ENCODE peak calls at places on chromosomes 4 and X, in nine cellular contexts. One of them, this sample, is unnamed.

GRCh38 chr4:68338625-68339024 is 11.3 kb downstream of the YTHDC1 start:
- DNase-seq in A549: no peak
- DNase-seq in transverse colon: no peak
- DNase-seq in ovary: no peak
- DNase-seq in tibial nerve: no peak
- DNase-seq in HepG2: no peak
- DNase-seq in stomach: no peak
- DNase-seq in suprapubic skin: no peak
- DNase-seq in upper lobe of left lung: peak
- DNase-seq in this sample: no peak

GRCh38 chrX:111511477-111511876 is at the start of gene SERTM2:
- DNase-seq in A549: no peak
- DNase-seq in transverse colon: no peak
- DNase-seq in ovary: no peak
- DNase-seq in tibial nerve: no peak
- DNase-seq in HepG2: no peak
- DNase-seq in stomach: no peak
- DNase-seq in suprapubic skin: no peak
- DNase-seq in upper lobe of left lung: no peak
- DNase-seq in this sample: no peak

GRCh38 chrX:68498044-68498507 is 775 bp upstream of the YIPF6 start:
- DNase-seq in A549: peak
- DNase-seq in transverse colon: no peak
- DNase-seq in ovary: no peak
- DNase-seq in tibial nerve: no peak
- DNase-seq in HepG2: peak
- DNase-seq in stomach: no peak
- DNase-seq in suprapubic skin: no peak
- DNase-seq in upper lobe of left lung: no peak
- DNase-seq in this sample: no peak

GRCh38 chr4:1578301-1578781 is 105.8 kb downstream of the FAM53A start:
- DNase-seq in A549: no peak
- DNase-seq in transverse colon: no peak
- DNase-seq in ovary: peak
- DNase-seq in tibial nerve: no peak
- DNase-seq in HepG2: no peak
- DNase-seq in stomach: no peak
- DNase-seq in suprapubic skin: no peak
- DNase-seq in upper lobe of left lung: no peak
- DNase-seq in this sample: no peak

GRCh38 chr4:81042578-81043365 is 12.3 kb downstream of the BMP3 start:
- DNase-seq in A549: no peak
- DNase-seq in transverse colon: no peak
- DNase-seq in ovary: no peak
- DNase-seq in tibial nerve: no peak
- DNase-seq in HepG2: no peak
- DNase-seq in stomach: no peak
- DNase-seq in suprapubic skin: no peak
- DNase-seq in upper lobe of left lung: no peak
- DNase-seq in this sample: no peak

GRCh38 chrX:45762699-45763647 is 562.3 kb upstream of the DIPK2B start:
- DNase-seq in A549: no peak
- DNase-seq in transverse colon: no peak
- DNase-seq in ovary: no peak
- DNase-seq in tibial nerve: no peak
- DNase-seq in HepG2: no peak
- DNase-seq in stomach: no peak
- DNase-seq in suprapubic skin: no peak
- DNase-seq in upper lobe of left lung: no peak
- DNase-seq in this sample: no peak

GRCh38 chr4:44132526-44132925 is 316.1 kb downstream of the KCTD8 start:
- DNase-seq in A549: no peak
- DNase-seq in transverse colon: no peak
- DNase-seq in ovary: no peak
- DNase-seq in tibial nerve: no peak
- DNase-seq in HepG2: no peak
- DNase-seq in stomach: no peak
- DNase-seq in suprapubic skin: no peak
- DNase-seq in upper lobe of left lung: no peak
- DNase-seq in this sample: no peak

GRCh38 chrX:151974336-151975227 is at the start of gene GABRE:
- DNase-seq in A549: no peak
- DNase-seq in transverse colon: peak
- DNase-seq in ovary: peak
- DNase-seq in tibial nerve: peak
- DNase-seq in HepG2: no peak
- DNase-seq in stomach: peak
- DNase-seq in suprapubic skin: no peak
- DNase-seq in upper lobe of left lung: peak
- DNase-seq in this sample: no peak

GRCh38 chrX:71100581-71101505 is 5.2 kb downstream of the FOXO4 start:
- DNase-seq in A549: no peak
- DNase-seq in transverse colon: no peak
- DNase-seq in ovary: no peak
- DNase-seq in tibial nerve: no peak
- DNase-seq in HepG2: no peak
- DNase-seq in stomach: no peak
- DNase-seq in suprapubic skin: no peak
- DNase-seq in upper lobe of left lung: no peak
- DNase-seq in this sample: no peak

GRCh38 chrX:71099736-71100135 is 4.1 kb downstream of the FOXO4 start:
- DNase-seq in A549: no peak
- DNase-seq in transverse colon: no peak
- DNase-seq in ovary: no peak
- DNase-seq in tibial nerve: no peak
- DNase-seq in HepG2: no peak
- DNase-seq in stomach: no peak
- DNase-seq in suprapubic skin: no peak
- DNase-seq in upper lobe of left lung: no peak
- DNase-seq in this sample: no peak

GRCh38 chrX:71103110-71103983 is 3.2 kb downstream of the CXorf65 start:
- DNase-seq in A549: no peak
- DNase-seq in transverse colon: peak
- DNase-seq in ovary: no peak
- DNase-seq in tibial nerve: no peak
- DNase-seq in HepG2: no peak
- DNase-seq in stomach: peak
- DNase-seq in suprapubic skin: no peak
- DNase-seq in upper lobe of left lung: peak
- DNase-seq in this sample: no peak

GRCh38 chrX:71098951-71099506 is 3.4 kb downstream of the FOXO4 start:
- DNase-seq in A549: no peak
- DNase-seq in transverse colon: no peak
- DNase-seq in ovary: no peak
- DNase-seq in tibial nerve: no peak
- DNase-seq in HepG2: no peak
- DNase-seq in stomach: peak
- DNase-seq in suprapubic skin: no peak
- DNase-seq in upper lobe of left lung: no peak
- DNase-seq in this sample: no peak

DNA sequence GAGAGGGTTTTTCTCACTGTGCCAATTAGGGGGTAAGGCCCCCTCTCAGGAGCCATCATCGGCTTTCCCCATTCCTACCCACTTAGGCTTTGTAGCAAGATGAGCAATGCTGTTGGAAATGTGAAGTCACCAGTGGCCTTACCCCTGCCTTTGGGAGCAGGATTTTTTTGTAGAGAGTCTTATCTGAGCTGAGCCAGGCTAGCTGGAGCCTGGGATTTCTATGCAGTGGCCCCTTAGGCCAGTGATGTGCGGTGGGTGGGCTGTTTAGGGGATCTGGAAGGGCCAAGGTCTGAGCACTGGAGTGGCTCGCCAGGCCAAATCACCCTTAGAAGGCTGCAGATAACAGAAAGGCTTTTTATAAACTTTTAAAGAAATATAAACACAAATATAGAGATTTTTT is 4.2 kb downstream of the CXorf65 start:
- DNase-seq in A549: no peak
- DNase-seq in transverse colon: no peak
- DNase-seq in ovary: no peak
- DNase-seq in tibial nerve: no peak
- DNase-seq in HepG2: no peak
- DNase-seq in stomach: no peak
- DNase-seq in suprapubic skin: no peak
- DNase-seq in upper lobe of left lung: no peak
- DNase-seq in this sample: no peak
- H3K27ac ChIP-seq in A549: no peak
- H3K27ac ChIP-seq in transverse colon: no peak
- H3K27ac ChIP-seq in ovary: no peak
- H3K27ac ChIP-seq in tibial nerve: no peak
- H3K27ac ChIP-seq in HepG2: no peak
- H3K27ac ChIP-seq in stomach: no peak
- H3K27ac ChIP-seq in suprapubic skin: no peak
- H3K27ac ChIP-seq in upper lobe of left lung: no peak
- H3K27ac ChIP-seq in this sample: no peak

DNA sequence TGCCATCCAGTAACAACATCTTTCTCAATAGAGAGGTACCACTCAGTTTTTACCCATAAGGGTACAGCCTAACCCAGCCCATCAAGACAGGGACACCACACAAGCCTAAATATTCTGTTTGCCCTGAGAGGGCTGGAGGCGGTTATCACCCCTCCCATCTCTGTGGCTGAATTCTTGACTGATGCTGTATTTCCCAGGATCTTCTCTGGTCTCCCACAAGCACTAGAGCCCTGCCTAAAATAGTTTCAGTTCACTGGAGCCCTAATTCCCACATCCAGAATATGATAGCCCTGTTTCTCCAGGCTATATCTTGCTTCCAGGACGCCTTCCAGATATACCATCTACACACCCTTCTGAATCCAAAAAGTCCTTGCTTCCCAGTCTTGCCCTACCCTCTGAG is 91.6 kb upstream of the NMU start:
- DNase-seq in A549: no peak
- DNase-seq in transverse colon: no peak
- DNase-seq in ovary: no peak
- DNase-seq in tibial nerve: no peak
- DNase-seq in HepG2: no peak
- DNase-seq in stomach: no peak
- DNase-seq in suprapubic skin: no peak
- DNase-seq in upper lobe of left lung: no peak
- DNase-seq in this sample: no peak
- TF ChIP-seq EP300 in A549: no peak
- TF ChIP-seq EP300 in transverse colon: no peak
- TF ChIP-seq EP300 in ovary: no peak
- TF ChIP-seq EP300 in tibial nerve: no peak
- TF ChIP-seq EP300 in HepG2: no peak
- TF ChIP-seq EP300 in stomach: no peak
- TF ChIP-seq EP300 in suprapubic skin: no peak
- TF ChIP-seq EP300 in upper lobe of left lung: no peak
- TF ChIP-seq EP300 in this sample: no peak

GRCh38 chrX:10633722-10634121 is 13.3 kb upstream of the MID1 start:
- DNase-seq in A549: peak
- DNase-seq in transverse colon: no peak
- DNase-seq in ovary: no peak
- DNase-seq in tibial nerve: peak
- DNase-seq in HepG2: no peak
- DNase-seq in stomach: no peak
- DNase-seq in suprapubic skin: no peak
- DNase-seq in upper lobe of left lung: peak
- DNase-seq in this sample: no peak

GRCh38 chrX:10628906-10629305 is 8.5 kb upstream of the MID1 start:
- DNase-seq in A549: no peak
- DNase-seq in transverse colon: no peak
- DNase-seq in ovary: no peak
- DNase-seq in tibial nerve: no peak
- DNase-seq in HepG2: no peak
- DNase-seq in stomach: no peak
- DNase-seq in suprapubic skin: no peak
- DNase-seq in upper lobe of left lung: no peak
- DNase-seq in this sample: no peak

GRCh38 chrX:10629905-10630304 is 9.5 kb upstream of the MID1 start:
- DNase-seq in A549: no peak
- DNase-seq in transverse colon: no peak
- DNase-seq in ovary: no peak
- DNase-seq in tibial nerve: no peak
- DNase-seq in HepG2: no peak
- DNase-seq in stomach: no peak
- DNase-seq in suprapubic skin: no peak
- DNase-seq in upper lobe of left lung: no peak
- DNase-seq in this sample: no peak

GRCh38 chrX:10631416-10632145 is 11.2 kb upstream of the MID1 start:
- DNase-seq in A549: no peak
- DNase-seq in transverse colon: no peak
- DNase-seq in ovary: no peak
- DNase-seq in tibial nerve: no peak
- DNase-seq in HepG2: no peak
- DNase-seq in stomach: no peak
- DNase-seq in suprapubic skin: no peak
- DNase-seq in upper lobe of left lung: no peak
- DNase-seq in this sample: no peak

GRCh38 chrX:10630320-10630719 is 9.9 kb upstream of the MID1 start:
- DNase-seq in A549: no peak
- DNase-seq in transverse colon: no peak
- DNase-seq in ovary: no peak
- DNase-seq in tibial nerve: no peak
- DNase-seq in HepG2: no peak
- DNase-seq in stomach: no peak
- DNase-seq in suprapubic skin: no peak
- DNase-seq in upper lobe of left lung: no peak
- DNase-seq in this sample: no peak
- TF ChIP-seq POLR2A in A549: no peak
- TF ChIP-seq POLR2A in transverse colon: no peak
- TF ChIP-seq POLR2A in ovary: no peak
- TF ChIP-seq POLR2A in tibial nerve: no peak
- TF ChIP-seq POLR2A in HepG2: no peak
- TF ChIP-seq POLR2A in stomach: no peak
- TF ChIP-seq POLR2A in suprapubic skin: no peak
- TF ChIP-seq POLR2A in upper lobe of left lung: no peak
- TF ChIP-seq POLR2A in this sample: no peak

GRCh38 chr4:125306533-125306932 is 8.2 kb upstream of the FAT4 start:
- DNase-seq in A549: no peak
- DNase-seq in transverse colon: no peak
- DNase-seq in ovary: no peak
- DNase-seq in tibial nerve: no peak
- DNase-seq in HepG2: no peak
- DNase-seq in stomach: no peak
- DNase-seq in suprapubic skin: no peak
- DNase-seq in upper lobe of left lung: no peak
- DNase-seq in this sample: no peak

GRCh38 chr4:125311503-125311902 is 3.3 kb upstream of the FAT4 start:
- DNase-seq in A549: no peak
- DNase-seq in transverse colon: no peak
- DNase-seq in ovary: no peak
- DNase-seq in tibial nerve: no peak
- DNase-seq in HepG2: no peak
- DNase-seq in stomach: no peak
- DNase-seq in suprapubic skin: no peak
- DNase-seq in upper lobe of left lung: no peak
- DNase-seq in this sample: no peak

GRCh38 chr4:125303821-125304220 is 10.9 kb upstream of the FAT4 start:
- DNase-seq in A549: no peak
- DNase-seq in transverse colon: no peak
- DNase-seq in ovary: no peak
- DNase-seq in tibial nerve: no peak
- DNase-seq in HepG2: no peak
- DNase-seq in stomach: no peak
- DNase-seq in suprapubic skin: no peak
- DNase-seq in upper lobe of left lung: no peak
- DNase-seq in this sample: no peak

GRCh38 chr4:125303058-125303457 is 11.7 kb upstream of the FAT4 start:
- DNase-seq in A549: no peak
- DNase-seq in transverse colon: no peak
- DNase-seq in ovary: no peak
- DNase-seq in tibial nerve: no peak
- DNase-seq in HepG2: no peak
- DNase-seq in stomach: no peak
- DNase-seq in suprapubic skin: no peak
- DNase-seq in upper lobe of left lung: no peak
- DNase-seq in this sample: no peak

GRCh38 chr4:125306112-125306511 is 8.6 kb upstream of the FAT4 start:
- DNase-seq in A549: no peak
- DNase-seq in transverse colon: no peak
- DNase-seq in ovary: no peak
- DNase-seq in tibial nerve: no peak
- DNase-seq in HepG2: no peak
- DNase-seq in stomach: no peak
- DNase-seq in suprapubic skin: no peak
- DNase-seq in upper lobe of left lung: no peak
- DNase-seq in this sample: no peak
- H3K27ac ChIP-seq in A549: no peak
- H3K27ac ChIP-seq in transverse colon: no peak
- H3K27ac ChIP-seq in ovary: no peak
- H3K27ac ChIP-seq in tibial nerve: no peak
- H3K27ac ChIP-seq in HepG2: no peak
- H3K27ac ChIP-seq in stomach: no peak
- H3K27ac ChIP-seq in suprapubic skin: no peak
- H3K27ac ChIP-seq in upper lobe of left lung: no peak
- H3K27ac ChIP-seq in this sample: no peak

This sample was measured in esophagus muscularis mucosa.